ENCODE peak calls at places on chromosomes 16 and 17, in four cellular contexts. S is lung, I is astrocyte of the spinal cord, L is fibroblast of lung. J is an unnamed sample.

GRCh38 chr16:69013991-69014390 is 91.5 kb upstream of the HAS3 start:
- DNase-seq in S (no peak), I (no peak), L (peak), J (no peak)

GRCh38 chr16:54136276-54136625 is 150.3 kb downstream of the IRX3 start:
- DNase-seq in S (no peak), I (peak), L (peak), J (no peak)

GRCh38 chr16:50940275-50940854 is 198.5 kb downstream of the CYLD start:
- DNase-seq in S (no peak), I (no peak), L (no peak), J (no peak)

GRCh38 chr16:82605863-82606620 is 20.7 kb upstream of the CDH13 start:
- DNase-seq in S (no peak), I (no peak), L (no peak), J (no peak)

GRCh38 chr16:57500578-57501111 is 14.4 kb upstream of the DOK4 start:
- DNase-seq in S (no peak), I (no peak), L (no peak), J (no peak)

GRCh38 chr17:76405967-76406647 is 21.7 kb downstream of the SPHK1 start:
- DNase-seq in S (no peak), I (no peak), L (no peak), J (no peak)

GRCh38 chr17:17269926-17270773 is 10.9 kb downstream of the COPS3 start:
- DNase-seq in S (no peak), I (no peak), L (no peak), J (no peak)

GRCh38 chr17:44222112-44222869 is 2.8 kb upstream of the UBTF start:
- DNase-seq in S (peak), I (peak), L (peak), J (peak)

GRCh38 chr17:80365001-80365965 is 49.7 kb upstream of the ENDOV start:
- DNase-seq in S (no peak), I (no peak), L (no peak), J (no peak)

GRCh38 chr17:78144146-78144719 is 2.0 kb upstream of the C17orf99 start:
- DNase-seq in S (peak), I (peak), L (peak), J (no peak)

GRCh38 chr17:38912221-38912813 is 13.1 kb upstream of the LASP1NB start:
- DNase-seq in S (no peak), I (no peak), L (no peak), J (peak)

GRCh38 chr17:61289408-61290385 is 109.9 kb upstream of the TBX2 start:
- DNase-seq in S (no peak), I (no peak), L (no peak), J (no peak)

GRCh38 chr16:77416939-77417480 is 17.8 kb downstream of the ADAMTS18 start:
- DNase-seq in S (no peak), I (no peak), L (no peak), J (no peak)

GRCh38 chr16:23131841-23132576 is 17.2 kb downstream of the USP31 start:
- DNase-seq in S (no peak), I (peak), L (no peak), J (no peak)

GRCh38 chr17:48952904-48953303 is 8.3 kb upstream of the SNF8 start:
- DNase-seq in S (no peak), I (no peak), L (no peak), J (no peak)

GRCh38 chr16:154223-155030 is 2.0 kb downstream of the HBZ start:
- DNase-seq in S (no peak), I (peak), L (peak), J (no peak)

GRCh38 chr17:76268015-76268749 is 3.0 kb downstream of the UBALD2 start:
- DNase-seq in S (peak), I (peak), L (peak), J (no peak)

GRCh38 chr16:68843482-68844210 is at the start of gene TANGO6:
- DNase-seq in S (peak), I (peak), L (peak), J (peak)

GRCh38 chr17:39194985-39195524 is 2.4 kb downstream of the CACNB1 start:
- DNase-seq in S (no peak), I (no peak), L (no peak), J (no peak)

GRCh38 chr17:49748223-49748622 is 15.7 kb downstream of the FAM117A start:
- DNase-seq in S (no peak), I (no peak), L (no peak), J (no peak)

GRCh38 chr16:17729820-17730219 is 259.1 kb upstream of the XYLT1 start:
- DNase-seq in S (no peak), I (no peak), L (no peak), J (no peak)

GRCh38 chr17:77487677-77488530 is 347.1 kb downstream of the SEC14L1 start:
- DNase-seq in S (no peak), I (no peak), L (no peak), J (no peak)

GRCh38 chr17:74181341-74181740 is 22.1 kb upstream of the RPL38 start:
- DNase-seq in S (no peak), I (no peak), L (no peak), J (no peak)

GRCh38 chr17:38877130-38877851 is 7.4 kb downstream of the LASP1 start:
- DNase-seq in S (no peak), I (no peak), L (no peak), J (no peak)

GRCh38 chr17:11935734-11936406 is 61.4 kb downstream of the ZNF18 start:
- DNase-seq in S (peak), I (peak), L (peak), J (no peak)

GRCh38 chr16:27985981-27986380 is 77.5 kb downstream of the GSG1L start:
- DNase-seq in S (no peak), I (no peak), L (no peak), J (no peak)

GRCh38 chr17:71472809-71473789 is 647.7 kb upstream of the SOX9 start:
- DNase-seq in S (no peak), I (peak), L (peak), J (no peak)

GRCh38 chr16:1610841-1611653 is 825 bp downstream of the IFT140 start:
- DNase-seq in S (no peak), I (no peak), L (peak), J (peak)

GRCh38 chr16:28309811-28310311 is 17.5 kb downstream of the SBK1 start:
- DNase-seq in S (no peak), I (no peak), L (no peak), J (no peak)

GRCh38 chr17:38693700-38694329 is 11.3 kb upstream of the MLLT6 start:
- DNase-seq in S (peak), I (peak), L (peak), J (peak)

GRCh38 chr16:50711862-50712567 is 18.6 kb downstream of the NOD2 start:
- DNase-seq in S (no peak), I (no peak), L (no peak), J (peak)

GRCh38 chr17:5948811-5949210 is 121.4 kb upstream of the WSCD1 start:
- DNase-seq in S (no peak), I (no peak), L (no peak), J (no peak)

GRCh38 chr17:62892870-62893338 is 73.1 kb upstream of the TANC2 start:
- DNase-seq in S (peak), I (peak), L (peak), J (peak)

GRCh38 chr17:20613248-20613647 is 33.7 kb downstream of the CDRT15L2 start:
- DNase-seq in S (no peak), I (no peak), L (no peak), J (no peak)

GRCh38 chr16:77723108-77723514 is 797 bp downstream of the NUDT7 start:
- DNase-seq in S (no peak), I (peak), L (peak), J (no peak)

GRCh38 chr16:1420111-1420539 is 422 bp downstream of the UQCC4 start:
- DNase-seq in S (peak), I (no peak), L (no peak), J (no peak)

GRCh38 chr16:57593021-57593420 is 35.4 kb upstream of the ADGRG1 start:
- DNase-seq in S (no peak), I (no peak), L (no peak), J (no peak)

GRCh38 chr16:72988568-72988967 is 59.4 kb downstream of the ZFHX3 start:
- DNase-seq in S (no peak), I (no peak), L (no peak), J (no peak)

GRCh38 chr16:72991211-72991610 is 56.7 kb downstream of the ZFHX3 start:
- DNase-seq in S (no peak), I (no peak), L (peak), J (no peak)

GRCh38 chr16:72989203-72989991 is 58.5 kb downstream of the ZFHX3 start:
- DNase-seq in S (no peak), I (peak), L (peak), J (no peak)

GRCh38 chr16:72990571-72990970 is 57.4 kb downstream of the ZFHX3 start:
- DNase-seq in S (no peak), I (no peak), L (no peak), J (no peak)

DNA sequence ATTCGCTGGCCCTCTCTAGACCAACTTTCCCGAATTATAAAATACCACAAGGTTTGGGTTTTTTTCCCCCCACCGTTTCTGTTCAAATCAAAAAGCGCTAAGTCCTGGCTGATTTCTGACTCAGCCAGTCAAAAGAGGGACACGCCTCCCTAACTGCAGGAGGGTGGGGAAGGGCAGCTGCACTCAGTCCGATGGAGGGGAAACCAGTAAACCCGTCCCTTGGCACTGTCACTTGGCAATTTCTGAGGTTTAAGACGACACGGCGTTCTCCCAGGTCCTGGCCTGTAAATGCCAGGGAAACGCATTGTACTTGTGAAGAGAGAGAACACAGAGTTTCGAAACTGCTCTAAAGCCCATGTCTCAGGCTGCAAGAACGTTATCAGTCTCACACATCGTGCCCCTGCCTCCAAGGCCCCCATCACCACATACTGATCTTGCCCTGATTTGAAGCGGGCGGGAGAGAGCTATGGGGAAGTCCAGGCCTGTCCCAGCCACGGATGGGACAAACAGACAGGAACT is 57.9 kb downstream of the ZFHX3 start:
- DNase-seq in S (peak), I (peak), L (peak), J (no peak)
- H3K4me3 ChIP-seq in S (no peak), I (peak), L (peak), J (no peak)

DNA sequence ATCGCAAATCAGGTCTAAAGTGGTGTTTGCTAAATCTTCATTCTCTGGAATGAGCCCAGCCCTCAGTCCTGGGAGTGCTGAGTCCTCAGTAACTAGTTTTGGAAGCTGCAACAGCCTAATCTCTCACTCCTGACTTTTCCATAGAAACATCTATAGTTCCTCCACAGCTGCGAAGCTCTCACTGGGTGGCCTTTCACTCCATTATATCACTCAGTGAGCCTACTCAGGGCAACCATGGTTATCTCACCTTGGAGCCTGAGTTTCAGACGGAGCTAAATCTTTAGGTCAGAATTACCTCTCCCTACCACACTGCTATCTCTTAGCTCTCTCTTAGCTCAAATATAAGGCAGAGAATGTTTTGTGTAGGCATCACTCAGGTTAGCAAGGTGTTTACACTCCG is 575.5 kb upstream of the C16orf82 start:
- DNase-seq in S (no peak), I (no peak), L (no peak), J (no peak)
- H3K4me3 ChIP-seq in S (no peak), I (no peak), L (no peak), J (no peak)

DNA sequence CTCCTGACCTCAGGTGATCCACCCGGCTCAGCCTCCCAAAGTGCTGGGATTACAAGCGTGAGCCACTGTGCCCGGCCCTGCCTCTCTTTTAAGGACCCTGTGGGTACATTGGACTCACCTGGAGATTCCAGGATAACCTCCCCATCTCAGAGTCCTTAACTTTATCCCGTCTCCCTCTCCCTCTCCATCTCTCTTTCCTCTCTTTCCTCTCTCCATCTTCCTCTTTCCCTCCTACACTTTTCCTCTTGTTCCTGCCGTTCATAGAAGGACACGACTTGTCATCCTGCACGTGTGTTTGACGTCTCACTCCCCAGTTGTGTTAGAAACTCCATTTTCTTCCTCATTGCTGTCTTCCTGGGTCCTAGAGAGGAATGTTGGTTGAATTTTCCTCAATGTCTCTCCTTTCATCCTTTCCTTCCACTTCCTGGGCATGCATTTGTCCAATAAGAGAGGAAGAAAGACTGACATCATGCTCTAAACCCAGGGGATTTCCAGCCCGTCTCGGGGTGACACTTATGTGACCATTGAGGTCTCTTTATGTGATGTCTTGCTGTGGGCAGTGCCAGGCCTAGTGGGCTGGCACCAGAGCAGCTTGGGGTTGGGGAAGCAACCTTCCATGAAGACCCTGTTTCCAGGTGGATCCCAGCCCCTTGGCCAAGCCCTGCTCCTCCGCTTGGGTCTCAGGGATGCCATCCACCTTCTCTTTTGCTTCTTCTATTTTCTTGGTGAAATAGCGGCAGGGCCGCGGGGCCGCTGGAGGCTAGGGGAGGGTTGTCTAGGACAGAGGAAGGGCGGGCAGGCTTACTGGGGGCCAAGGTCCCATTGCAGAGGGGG is 39.8 kb upstream of the IRF8 start:
- DNase-seq in S (no peak), I (no peak), L (no peak), J (no peak)
- H3K4me3 ChIP-seq in S (no peak), I (no peak), L (no peak), J (no peak)

GRCh38 chr16:67449328-67449727 is 18.4 kb downstream of the HSD11B2 start:
- DNase-seq in S (peak), I (no peak), L (no peak), J (no peak)

GRCh38 chr16:67449739-67450138 is 18.8 kb downstream of the HSD11B2 start:
- DNase-seq in S (no peak), I (no peak), L (no peak), J (no peak)

GRCh38 chr16:67454104-67454503 is 23.2 kb downstream of the HSD11B2 start:
- DNase-seq in S (no peak), I (no peak), L (no peak), J (no peak)

GRCh38 chr16:67451061-67451703 is 20.3 kb downstream of the HSD11B2 start:
- DNase-seq in S (no peak), I (no peak), L (no peak), J (no peak)

DNA sequence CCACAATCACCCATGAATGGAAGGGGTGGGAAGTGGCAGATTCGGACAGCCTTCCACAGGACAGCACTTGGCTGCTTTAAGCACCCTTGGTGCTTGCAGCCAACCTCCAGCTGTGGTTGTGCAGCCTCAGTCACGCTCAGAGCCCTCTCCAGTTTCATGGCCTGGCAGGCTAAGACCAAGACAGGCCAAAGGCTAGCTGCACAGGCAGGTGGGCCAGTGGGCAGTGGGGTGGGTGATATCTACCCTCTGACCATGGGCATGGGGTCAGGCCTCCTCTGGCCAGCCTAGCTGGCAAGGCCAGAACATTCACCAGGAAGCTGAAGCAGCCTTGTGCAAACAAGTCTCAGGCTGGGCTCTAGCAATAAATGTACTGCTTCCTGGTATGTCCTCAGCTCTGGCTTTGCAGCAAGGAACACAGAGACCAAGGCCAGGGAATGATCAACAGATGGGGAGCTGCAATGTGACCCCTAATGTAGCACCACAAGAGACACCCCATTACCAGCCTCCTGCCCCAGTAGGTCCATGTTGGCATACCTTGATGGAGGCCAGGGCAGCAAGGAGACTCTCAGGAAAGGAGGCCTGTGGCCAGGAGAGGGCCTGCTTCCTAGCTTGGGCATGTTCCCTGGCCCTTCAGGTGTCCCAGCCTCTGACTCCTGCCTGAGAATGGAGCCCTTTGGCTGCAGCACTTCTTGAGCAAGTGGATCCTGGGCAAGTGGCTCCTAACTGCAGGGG is 20.9 kb downstream of the HSD11B2 start:
- DNase-seq in S (no peak), I (no peak), L (no peak), J (no peak)
- H3K4me3 ChIP-seq in S (no peak), I (no peak), L (no peak), J (no peak)

GRCh38 chr16:15396948-15397594 is 1.5 kb downstream of the MPV17L start:
- DNase-seq in S (no peak), I (no peak), L (no peak), J (no peak)
- H3K4me3 ChIP-seq in S (no peak), I (no peak), L (no peak), J (peak)